ENCODE peak calls at places on chromosomes 7 and 10, in ten cellular contexts. Q, Z, P, X, F, M, W, J, S and U are unnamed samples.
A peak's percentile ranks its signal among the peaks of the same experiment; 100 is the strongest.

GRCh38 chr7:22564511-22565045 is 64.6 kb upstream of the STEAP1B start:
- DNase-seq in Q (no peak), Z (no peak), P (peak; percentile 96), X (no peak), F (no peak), M (no peak), W (no peak), J (no peak), S (no peak), U (no peak)

GRCh38 chr10:73039635-73040034 is 57.0 kb downstream of the P4HA1 start:
- DNase-seq in Q (no peak), Z (no peak), P (peak; percentile 29), X (no peak), F (no peak), M (no peak), W (no peak), J (no peak), S (no peak), U (no peak)

GRCh38 chr10:86958109-86958830 is at the start of gene SNCG:
- DNase-seq in Q (peak; percentile 81), Z (no peak), P (peak; percentile 48), X (no peak), F (no peak), M (no peak), W (no peak), J (peak; percentile 64), S (peak; percentile 76), U (peak; percentile 43)

GRCh38 chr10:108039821-108040584 is 875.5 kb upstream of the SORCS1 start:
- DNase-seq in Q (no peak), Z (no peak), P (no peak), X (no peak), F (no peak), M (no peak), W (no peak), J (no peak), S (no peak), U (no peak)

GRCh38 chr7:138835087-138835486 is 37.1 kb upstream of the ATP6V0A4 start:
- DNase-seq in Q (no peak), Z (no peak), P (no peak), X (no peak), F (no peak), M (no peak), W (no peak), J (no peak), S (no peak), U (no peak)

GRCh38 chr10:90849956-90850749 is 7.7 kb downstream of the HTR7 start:
- DNase-seq in Q (no peak), Z (no peak), P (no peak), X (no peak), F (no peak), M (no peak), W (no peak), J (no peak), S (no peak), U (no peak)

GRCh38 chr10:44233561-44234470 is 151.1 kb downstream of the CXCL12 start:
- DNase-seq in Q (no peak), Z (no peak), P (peak; percentile 86), X (peak; percentile 79), F (no peak), M (no peak), W (no peak), J (no peak), S (no peak), U (no peak)

GRCh38 chr7:130294314-130294713 is 1.4 kb downstream of the CPA4 start:
- DNase-seq in Q (no peak), Z (no peak), P (no peak), X (no peak), F (no peak), M (no peak), W (no peak), J (no peak), S (no peak), U (no peak)

GRCh38 chr7:138008588-138009349 is 6.9 kb upstream of the CREB3L2 start:
- DNase-seq in Q (peak; percentile 44), Z (peak; percentile 56), P (peak; percentile 80), X (peak; percentile 66), F (no peak), M (no peak), W (no peak), J (no peak), S (no peak), U (peak; percentile 71)

GRCh38 chr10:70139151-70139996 is 6.7 kb upstream of the AIFM2 start:
- DNase-seq in Q (no peak), Z (no peak), P (no peak), X (no peak), F (no peak), M (no peak), W (no peak), J (no peak), S (peak; percentile 33), U (no peak)

DNA sequence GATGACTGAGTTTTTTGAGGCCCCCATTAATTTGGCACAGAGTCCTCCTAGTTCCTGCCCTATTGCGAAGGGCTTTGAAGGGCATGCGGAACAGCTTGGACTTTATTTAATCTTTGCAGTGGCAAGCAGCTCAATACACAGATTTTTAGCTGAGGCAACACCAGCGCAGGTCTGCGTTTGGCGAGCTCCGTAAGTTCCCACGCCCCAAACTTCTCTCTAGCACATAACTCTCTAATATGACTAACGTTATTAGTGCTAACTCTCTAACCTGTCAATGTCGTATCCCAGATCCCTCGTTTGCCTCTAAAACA is 366 bp upstream of the TAF3 start:
- DNase-seq in Q (no peak), Z (no peak), P (no peak), X (no peak), F (peak; percentile 16), M (no peak), W (no peak), J (no peak), S (no peak), U (no peak)
- H3K27ac ChIP-seq in Q (no peak overlapping the region), Z (peak overlapping the region; percentile 35), P (no peak overlapping the region), X (no peak overlapping the region), F (no peak overlapping the region), M (no peak overlapping the region), W (peak overlapping the region; percentile 83), J (peak overlapping the region; percentile 62), S (peak overlapping the region; percentile 71), U (no peak overlapping the region)

GRCh38 chr10:119352042-119352441 is 144.7 kb downstream of the GRK5 start:
- DNase-seq in Q (no peak), Z (no peak), P (no peak), X (no peak), F (no peak), M (no peak), W (no peak), J (no peak), S (no peak), U (no peak)

GRCh38 chr10:119355930-119356329 is 148.6 kb downstream of the GRK5 start:
- DNase-seq in Q (no peak), Z (peak; percentile 63), P (no peak), X (no peak), F (no peak), M (no peak), W (no peak), J (no peak), S (no peak), U (no peak)

GRCh38 chr10:119350529-119351001 is 143.2 kb downstream of the GRK5 start:
- DNase-seq in Q (no peak), Z (no peak), P (peak; percentile 80), X (no peak), F (no peak), M (no peak), W (no peak), J (peak; percentile 36), S (no peak), U (no peak)

GRCh38 chr10:119349937-119350513 is 142.7 kb downstream of the GRK5 start:
- DNase-seq in Q (no peak), Z (no peak), P (no peak), X (no peak), F (no peak), M (no peak), W (no peak), J (peak; percentile 60), S (no peak), U (no peak)

GRCh38 chr10:119353438-119353837 is 146.1 kb downstream of the GRK5 start:
- DNase-seq in Q (no peak), Z (no peak), P (no peak), X (no peak), F (no peak), M (no peak), W (no peak), J (peak; percentile 30), S (no peak), U (no peak)
- H3K9me3 ChIP-seq in Q (peaks cover 16% of the 10 kb centered on the region), Z (peaks cover 36% of the 10 kb centered on the region), P (peaks cover 3% of the 10 kb centered on the region), X (peaks cover 3% of the 10 kb centered on the region), F (peaks cover 5% of the 10 kb centered on the region), M (no peaks in the 10 kb centered on the region), W (peaks cover 7% of the 10 kb centered on the region), J (no peaks in the 10 kb centered on the region), S (peaks cover 33% of the 10 kb centered on the region), U (no peaks in the 10 kb centered on the region)

GRCh38 chr7:107964510-107964909 is 38.5 kb downstream of the LAMB1 start:
- DNase-seq in Q (no peak), Z (no peak), P (no peak), X (no peak), F (no peak), M (no peak), W (no peak), J (no peak), S (no peak), U (no peak)
- H3K27ac ChIP-seq in Q (no peak overlapping the region), Z (no peak overlapping the region), P (no peak overlapping the region), X (no peak overlapping the region), F (no peak overlapping the region), M (no peak overlapping the region), W (no peak overlapping the region), J (no peak overlapping the region), S (no peak overlapping the region), U (peak overlapping the region; percentile 11)

GRCh38 chr7:54179321-54180029 is 362.7 kb upstream of the VSTM2A start:
- DNase-seq in Q (no peak), Z (no peak), P (no peak), X (no peak), F (no peak), M (no peak), W (no peak), J (no peak), S (no peak), U (no peak)

GRCh38 chr7:54188843-54189242 is 353.3 kb upstream of the VSTM2A start:
- DNase-seq in Q (no peak), Z (no peak), P (no peak), X (no peak), F (no peak), M (no peak), W (no peak), J (no peak), S (no peak), U (no peak)

GRCh38 chr7:54187886-54188518 is 354.2 kb upstream of the VSTM2A start:
- DNase-seq in Q (no peak), Z (no peak), P (no peak), X (no peak), F (no peak), M (no peak), W (no peak), J (no peak), S (no peak), U (no peak)

GRCh38 chr7:54180796-54181195 is 361.4 kb upstream of the VSTM2A start:
- DNase-seq in Q (no peak), Z (no peak), P (no peak), X (no peak), F (no peak), M (no peak), W (no peak), J (no peak), S (no peak), U (no peak)

DNA sequence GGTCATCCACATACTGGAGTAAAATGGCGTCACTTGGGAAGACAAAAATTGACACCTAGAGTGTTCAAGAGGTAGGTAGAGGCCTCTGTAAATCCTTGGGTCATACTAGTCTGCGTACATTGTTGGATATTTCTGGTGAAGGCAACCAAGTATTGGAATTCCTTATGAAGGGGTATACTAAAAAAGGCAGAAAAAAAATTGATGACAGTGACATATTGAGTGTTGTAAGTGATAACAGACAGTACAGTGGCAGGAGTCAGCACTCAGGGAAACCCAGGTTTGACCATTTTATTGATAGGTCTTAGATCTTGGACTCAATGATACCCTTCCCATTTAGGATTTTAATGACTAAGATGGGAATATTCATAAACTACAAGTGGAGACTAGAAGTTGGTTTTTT is 359.1 kb upstream of the VSTM2A start:
- DNase-seq in Q (no peak), Z (no peak), P (no peak), X (no peak), F (no peak), M (no peak), W (no peak), J (no peak), S (no peak), U (no peak)
- H3K9me3 ChIP-seq in Q (no peaks in the 10 kb centered on the region), Z (peaks cover 17% of the 10 kb centered on the region), P (no peaks in the 10 kb centered on the region), X (no peaks in the 10 kb centered on the region), F (no peaks in the 10 kb centered on the region), M (no peaks in the 10 kb centered on the region), W (no peaks in the 10 kb centered on the region), J (no peaks in the 10 kb centered on the region), S (peaks cover 20% of the 10 kb centered on the region), U (peaks cover 1% of the 10 kb centered on the region)